ENCODE peak calls at places on chromosome 7, in six cellular contexts. S, G, A, P, O and I are unnamed samples.

GRCh38 chr7:2616973-2617709 is 14.6 kb upstream of the TTYH3 start:
- DNase-seq in S (no peak), G (no peak), A (no peak), P (peak; percentile 77), O (no peak), I (no peak)

GRCh38 chr7:128915271-128915819 is 4.8 kb upstream of the KCP start:
- DNase-seq in S (no peak), G (peak; percentile 30), A (no peak), P (no peak), O (no peak), I (no peak)

GRCh38 chr7:135322571-135323340 is 89.1 kb downstream of the STRA8 start:
- DNase-seq in S (no peak), G (no peak), A (no peak), P (no peak), O (no peak), I (peak; percentile 71)

GRCh38 chr7:13848576-13849527 is 140.6 kb downstream of the ETV1 start:
- DNase-seq in S (no peak), G (no peak), A (peak; percentile 8), P (no peak), O (peak; percentile 22), I (no peak)

GRCh38 chr7:105651798-105652197 is 70.5 kb upstream of the EFCAB10 start:
- DNase-seq in S (no peak), G (no peak), A (no peak), P (no peak), O (no peak), I (no peak)

GRCh38 chr7:22499044-22499443 is 944 bp downstream of the STEAP1B start:
- DNase-seq in S (no peak), G (no peak), A (peak; percentile 13), P (no peak), O (no peak), I (no peak)

GRCh38 chr7:130793855-130794618 is 60.0 kb upstream of the KLF14 start:
- DNase-seq in S (peak; percentile 51), G (no peak), A (peak; percentile 22), P (peak; percentile 35), O (peak; percentile 6), I (peak; percentile 26)

GRCh38 chr7:37320140-37320839 is 128.4 kb downstream of the ELMO1 start:
- DNase-seq in S (no peak), G (no peak), A (no peak), P (no peak), O (no peak), I (no peak)

GRCh38 chr7:150948791-150949251 is 29.3 kb downstream of the KCNH2 start:
- DNase-seq in S (no peak), G (peak; percentile 27), A (no peak), P (no peak), O (no peak), I (no peak)

GRCh38 chr7:156560075-156560474 is 80.5 kb upstream of the RNF32 start:
- DNase-seq in S (no peak), G (no peak), A (no peak), P (no peak), O (no peak), I (no peak)

GRCh38 chr7:133919810-133920209 is 207.3 kb upstream of the LRGUK start:
- DNase-seq in S (no peak), G (no peak), A (peak; percentile 7), P (no peak), O (no peak), I (no peak)

GRCh38 chr7:17415955-17416354 is 117.5 kb downstream of the AHR start:
- DNase-seq in S (peak; percentile 42), G (no peak), A (no peak), P (no peak), O (no peak), I (no peak)

GRCh38 chr7:72040641-72041040 is 371.5 kb downstream of the CALN1 start:
- DNase-seq in S (no peak), G (no peak), A (no peak), P (no peak), O (no peak), I (no peak)

GRCh38 chr7:119271147-119271779 is 1001.7 kb upstream of the KCND2 start:
- DNase-seq in S (no peak), G (no peak), A (no peak), P (no peak), O (no peak), I (peak; percentile 33)

GRCh38 chr7:152341039-152341913 is 94.5 kb downstream of the KMT2C start:
- DNase-seq in S (peak; percentile 68), G (no peak), A (peak; percentile 77), P (no peak), O (peak; percentile 71), I (peak; percentile 67)

GRCh38 chr7:94514917-94515316 is 5.3 kb downstream of the CASD1 start:
- DNase-seq in S (no peak), G (no peak), A (no peak), P (no peak), O (no peak), I (no peak)

GRCh38 chr7:80830584-80831319 is 88.1 kb downstream of the SEMA3C start:
- DNase-seq in S (peak; percentile 33), G (no peak), A (peak; percentile 55), P (no peak), O (peak; percentile 29), I (peak; percentile 66)

GRCh38 chr7:49119706-49120105 is 195.4 kb downstream of the CDC14C start:
- DNase-seq in S (no peak), G (no peak), A (no peak), P (no peak), O (no peak), I (no peak)

GRCh38 chr7:157024716-157025115 is 14.3 kb upstream of the MNX1 start:
- DNase-seq in S (no peak), G (no peak), A (no peak), P (no peak), O (no peak), I (no peak)

GRCh38 chr7:17131983-17132655 is 166.3 kb upstream of the AHR start:
- DNase-seq in S (no peak), G (no peak), A (no peak), P (no peak), O (no peak), I (no peak)

GRCh38 chr7:4726568-4726967 is 44.5 kb downstream of the FOXK1 start:
- DNase-seq in S (no peak), G (no peak), A (no peak), P (no peak), O (no peak), I (no peak)

GRCh38 chr7:154789404-154789803 is 213.5 kb downstream of the PAXIP1 start:
- DNase-seq in S (no peak), G (no peak), A (no peak), P (peak; percentile 90), O (no peak), I (no peak)

GRCh38 chr7:21261627-21262564 is 166.0 kb upstream of the SP4 start:
- DNase-seq in S (peak; percentile 13), G (peak; percentile 74), A (peak; percentile 53), P (no peak), O (peak; percentile 55), I (peak; percentile 51)

GRCh38 chr7:131219277-131220041 is 108.2 kb upstream of the MKLN1 start:
- DNase-seq in S (no peak), G (no peak), A (peak; percentile 51), P (peak; percentile 66), O (peak; percentile 30), I (no peak)

GRCh38 chr7:21850531-21851285 is 95.0 kb downstream of the CDCA7L start:
- DNase-seq in S (peak; percentile 81), G (no peak), A (peak; percentile 23), P (no peak), O (no peak), I (peak; percentile 25)

GRCh38 chr7:132500727-132501410 is 75.4 kb downstream of the PLXNA4 start:
- DNase-seq in S (peak; percentile 62), G (no peak), A (peak; percentile 83), P (no peak), O (peak; percentile 92), I (no peak)

GRCh38 chr7:151110236-151110940 is 24.1 kb downstream of the AGAP3 start:
- DNase-seq in S (no peak), G (no peak), A (no peak), P (no peak), O (no peak), I (no peak)

GRCh38 chr7:30914611-30915601 is 3.3 kb downstream of the AQP1 start:
- DNase-seq in S (peak; percentile 46), G (no peak), A (peak; percentile 21), P (no peak), O (peak; percentile 36), I (no peak)
- H3K4me3 ChIP-seq in S (no peak overlapping the region), G (no peak overlapping the region), A (no peak overlapping the region), P (no peak overlapping the region), O (no peak overlapping the region), I (no peak overlapping the region)

GRCh38 chr7:1045038-1045726 is 836 bp downstream of the GPR146 start:
- DNase-seq in S (no peak), G (no peak), A (no peak), P (no peak), O (no peak), I (no peak)
- H3K4me3 ChIP-seq in S (peak overlapping the region; percentile 43), G (peak overlapping the region; percentile 25), A (peak overlapping the region; percentile 62), P (peak overlapping the region; percentile 53), O (peak overlapping the region; percentile 71), I (no peak overlapping the region)

GRCh38 chr7:143382791-143383641 is 1.9 kb downstream of the ZYX start:
- DNase-seq in S (no peak), G (no peak), A (no peak), P (no peak), O (peak; percentile 17), I (no peak)

GRCh38 chr7:143383642-143383957 is 2.5 kb downstream of the ZYX start:
- DNase-seq in S (no peak), G (peak; percentile 30), A (no peak), P (no peak), O (peak; percentile 9), I (peak; percentile 49)

GRCh38 chr7:143385891-143386781 is 5.0 kb downstream of the ZYX start:
- DNase-seq in S (no peak), G (peak; percentile 74), A (peak; percentile 65), P (no peak), O (peak; percentile 68), I (no peak)

GRCh38 chr7:143384148-143384547 is 3.0 kb downstream of the ZYX start:
- DNase-seq in S (no peak), G (peak; percentile 42), A (peak; percentile 66), P (no peak), O (peak; percentile 70), I (no peak)

DNA sequence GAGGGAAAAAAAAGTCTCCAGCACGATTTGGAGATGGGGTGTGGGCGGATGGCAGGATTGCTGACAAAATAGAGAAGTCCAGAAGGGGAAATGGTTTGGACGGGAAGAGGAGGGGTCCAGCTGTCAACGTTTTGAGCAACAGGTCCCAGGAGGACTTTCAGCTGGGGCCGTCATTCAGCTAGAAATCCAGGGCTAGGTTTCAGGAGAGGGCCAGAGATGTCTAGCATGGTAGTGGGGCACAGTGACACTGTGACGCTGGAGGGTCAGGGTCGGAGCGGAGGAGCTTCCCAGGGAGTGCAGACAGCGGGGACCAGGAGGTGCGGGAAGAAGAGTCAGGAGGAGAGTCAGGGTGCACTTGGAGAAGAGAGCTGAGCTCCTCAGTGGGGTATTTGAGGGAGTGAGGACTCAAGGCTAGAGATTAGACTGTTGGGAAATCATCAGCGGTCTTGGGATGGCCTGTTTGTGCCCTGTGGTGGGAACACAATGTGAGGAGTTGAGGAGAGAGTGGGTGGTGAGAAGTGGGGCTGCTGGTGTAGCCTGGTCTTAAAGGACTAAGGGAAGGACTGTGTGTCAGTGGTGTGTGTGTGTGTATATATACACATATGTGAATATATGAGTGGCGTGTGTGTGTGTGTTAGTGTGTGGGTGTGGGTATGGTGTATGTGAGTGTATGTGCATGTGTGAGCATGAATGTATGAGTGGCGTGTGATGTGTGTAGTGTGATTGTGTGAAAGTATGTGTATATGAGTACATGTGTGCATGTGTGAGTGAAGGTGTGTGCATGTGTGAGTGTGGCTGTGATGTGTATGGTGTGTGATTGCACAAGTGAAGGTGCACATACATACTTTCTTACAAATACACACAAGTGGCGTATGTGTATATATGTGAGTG is 3.8 kb downstream of the ZYX start:
- DNase-seq in S (no peak), G (peak; percentile 35), A (peak; percentile 65), P (no peak), O (peak; percentile 81), I (no peak)
- H3K4me3 ChIP-seq in S (peak overlapping the region; percentile 95), G (no peak overlapping the region), A (peak overlapping the region; percentile 95), P (no peak overlapping the region), O (no peak overlapping the region), I (no peak overlapping the region)

GRCh38 chr7:100427762-100428198 is 723 bp downstream of the ZCWPW1 start:
- DNase-seq in S (no peak), G (peak; percentile 51), A (no peak), P (no peak), O (no peak), I (no peak)
- H3K4me3 ChIP-seq in S (peak overlapping the region; percentile 65), G (peak overlapping the region; percentile 96), A (peak overlapping the region; percentile 74), P (peak overlapping the region; percentile 67), O (peak overlapping the region; percentile 77), I (peak overlapping the region; percentile 86)